ENCODE peak calls at places on chromosome 16, in nine cellular contexts. F is Peyer's patch, K is transverse colon, E is right lobe of liver, I is H1, V is adrenal gland, Y is breast epithelium, M is HCT116, Q is heart left ventricle. X is an unnamed sample. For H3K36me3, the result is how much of the 10 kb centered on the place peaks cover.

GRCh38 chr16:46711106-46711769 is 21.8 kb downstream of the ORC6 start:
- DNase-seq in E (peak), K (peak), F (no peak), I (no peak), V (peak), Y (no peak), Q (peak), M (no peak), X (peak)

GRCh38 chr16:84502581-84502980 is 1.9 kb downstream of the MEAK7 start:
- DNase-seq in E (no peak), I (no peak), K (no peak), M (no peak), Q (peak), V (no peak), Y (no peak), F (no peak), X (no peak)

GRCh38 chr16:3751878-3752277 is 34.6 kb upstream of the TRAP1 start:
- DNase-seq in V (no peak), F (no peak), Y (no peak), E (no peak), Q (no peak), I (no peak), M (no peak), K (no peak), X (no peak)

GRCh38 chr16:28033870-28034269 is 29.6 kb downstream of the GSG1L start:
- DNase-seq in Q (no peak), E (no peak), M (no peak), V (no peak), I (no peak), Y (no peak), F (no peak), K (no peak), X (no peak)

GRCh38 chr16:21036471-21036870 is 114.2 kb downstream of the DNAH3 start:
- DNase-seq in F (no peak), M (no peak), Y (no peak), E (no peak), V (no peak), I (no peak), K (no peak), Q (no peak), X (no peak)

GRCh38 chr16:86733526-86734254 is 155.3 kb downstream of the FOXL1 start:
- DNase-seq in I (no peak), F (no peak), V (no peak), K (no peak), Y (no peak), M (no peak), E (no peak), Q (no peak), X (no peak)

GRCh38 chr16:89326721-89327120 is 109.2 kb downstream of the ZNF778 start:
- DNase-seq in M (no peak), E (no peak), K (no peak), Q (no peak), F (peak), V (no peak), I (no peak), Y (no peak), X (no peak)

GRCh38 chr16:9441021-9441420 is 349.6 kb downstream of the HAPSTR1 start:
- DNase-seq in K (no peak), V (no peak), F (no peak), M (no peak), I (no peak), Y (no peak), E (no peak), Q (no peak), X (no peak)

GRCh38 chr16:8689686-8690085 is 15.3 kb downstream of the ABAT start:
- DNase-seq in E (no peak), M (no peak), K (no peak), Y (no peak), Q (no peak), F (no peak), V (no peak), I (no peak), X (no peak)

GRCh38 chr16:27048316-27048715 is 18.4 kb upstream of the C16orf82 start:
- DNase-seq in K (no peak), I (no peak), Y (no peak), V (no peak), M (no peak), F (no peak), Q (no peak), E (no peak), X (no peak)

GRCh38 chr16:82137819-82138177 is 32.2 kb downstream of the MPHOSPH6 start:
- DNase-seq in Q (no peak), E (no peak), M (no peak), K (no peak), Y (no peak), I (no peak), F (no peak), V (no peak), X (no peak)

GRCh38 chr16:75566889-75567255 is 693 bp downstream of the GABARAPL2 start:
- DNase-seq in Y (no peak), I (no peak), M (no peak), E (no peak), V (peak), Q (no peak), K (peak), F (no peak), X (peak)
- H3K36me3 ChIP-seq in Y (under half), I (under half), M (under half), E (under half), V (under half), Q (under half), K (under half), F (under half), X (under half)

GRCh38 chr16:72991645-72992044 is 56.3 kb downstream of the ZFHX3 start:
- DNase-seq in F (no peak), Q (no peak), K (no peak), V (no peak), I (no peak), Y (no peak), M (no peak), E (no peak), X (no peak)

GRCh38 chr16:72996291-72997062 is 51.5 kb downstream of the ZFHX3 start:
- DNase-seq in Y (no peak), Q (no peak), M (no peak), K (peak), E (no peak), F (no peak), V (no peak), I (no peak), X (no peak)

GRCh38 chr16:72992142-72992601 is 55.8 kb downstream of the ZFHX3 start:
- DNase-seq in E (no peak), Y (no peak), Q (peak), I (no peak), V (no peak), M (no peak), K (no peak), F (no peak), X (no peak)

GRCh38 chr16:72997141-72997542 is 50.8 kb downstream of the ZFHX3 start:
- DNase-seq in E (no peak), I (no peak), M (no peak), Q (no peak), Y (peak), F (no peak), V (no peak), K (no peak), X (no peak)

DNA sequence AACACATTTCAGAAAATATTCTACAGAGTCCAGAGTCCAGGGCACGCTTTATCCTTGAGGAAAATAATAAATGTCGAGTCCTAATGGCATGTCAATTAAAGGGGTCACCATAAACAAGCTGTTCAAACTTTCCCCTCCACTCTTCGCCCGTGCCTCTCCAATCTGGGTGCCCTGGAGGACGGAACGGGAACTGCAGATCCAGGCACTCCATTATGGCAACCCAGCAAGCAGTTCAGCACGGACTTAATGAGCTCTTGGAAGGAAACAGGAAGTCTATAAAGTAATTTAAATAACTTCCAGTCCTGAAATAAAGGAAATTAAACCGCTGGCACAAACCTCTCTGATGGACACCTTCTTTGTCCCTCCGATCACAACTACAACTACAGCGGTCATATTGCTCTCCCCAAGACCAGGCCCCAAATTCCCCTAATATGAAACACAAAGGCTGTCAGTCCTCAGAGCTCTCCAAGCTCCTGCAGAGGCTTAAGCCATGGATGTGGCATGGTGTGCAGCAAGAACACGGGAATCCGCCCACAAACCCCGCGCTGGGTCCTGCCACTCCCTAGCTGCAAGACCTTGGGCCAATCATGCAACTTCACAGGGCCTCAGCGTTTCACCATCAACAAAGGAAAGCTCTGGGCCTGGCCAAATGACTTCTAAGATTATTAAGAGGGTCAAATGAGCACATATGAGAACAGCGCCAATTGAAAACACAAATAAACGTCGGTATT is 52.6 kb downstream of the ZFHX3 start:
- DNase-seq in K (peak), E (no peak), Q (no peak), I (peak), M (no peak), F (no peak), V (no peak), Y (no peak), X (no peak)
- TF ChIP-seq CTCF in K (peak), E (peak), Q (peak), I (peak), M (peak), F (peak), V (peak), Y (no peak), X (no peak)

DNA sequence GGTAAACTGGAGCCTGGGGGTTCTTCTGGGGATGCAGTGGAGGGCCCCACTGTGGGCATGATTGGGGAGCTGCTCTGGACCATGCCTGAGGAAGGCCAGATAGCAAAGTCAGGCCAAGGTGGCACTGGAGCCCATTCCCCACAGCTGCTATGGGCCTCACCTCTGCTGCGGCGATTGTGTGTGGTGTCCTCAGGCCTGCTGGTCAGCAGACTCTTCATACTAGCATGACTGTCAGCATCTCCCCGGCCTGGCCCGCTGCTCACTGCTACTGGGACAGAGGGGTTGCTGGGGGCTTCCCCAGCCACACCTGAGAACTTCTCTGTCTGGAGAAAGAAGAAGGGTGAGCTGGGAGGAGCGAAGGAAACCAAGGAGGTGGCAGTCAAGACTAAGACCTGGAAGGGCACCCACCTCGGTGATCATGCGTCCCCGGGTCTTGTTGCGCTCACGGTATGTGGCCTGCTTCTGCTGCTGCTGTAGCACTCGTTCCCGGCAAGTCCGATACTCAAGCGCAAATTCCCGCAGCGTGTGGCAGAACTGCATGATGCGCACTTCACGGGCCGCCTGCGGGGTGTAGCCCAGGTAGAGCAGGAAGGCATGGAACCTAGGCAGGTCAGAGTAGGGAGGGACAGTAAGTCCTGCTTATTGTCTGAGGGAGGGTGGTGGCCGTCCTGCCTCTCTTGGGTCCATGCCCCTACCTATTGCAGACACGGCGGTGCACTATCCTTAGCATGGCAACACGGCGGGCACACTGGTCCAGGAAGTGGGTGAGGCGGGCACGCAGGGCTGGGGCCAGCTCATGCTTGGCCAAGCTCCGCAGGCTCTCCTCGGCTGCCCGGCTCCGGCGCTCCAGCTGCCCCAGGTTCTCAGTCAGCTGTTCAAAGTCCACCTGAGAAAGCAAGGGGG is 3.2 kb downstream of the TMEM208 start:
- DNase-seq in K (no peak), I (no peak), V (peak), Y (no peak), M (no peak), Q (peak), F (peak), E (no peak), X (no peak)
- TF ChIP-seq POLR2A in K (no peak), I (peak), V (no peak), Y (no peak), M (no peak), Q (no peak), F (no peak), E (no peak), X (no peak)

GRCh38 chr16:67565470-67566100 is 3.3 kb downstream of the CTCF start:
- DNase-seq in M (no peak), Y (no peak), I (no peak), K (no peak), E (no peak), V (no peak), Q (no peak), F (no peak), X (no peak)

GRCh38 chr16:67571981-67572431 is 9.7 kb downstream of the CTCF start:
- DNase-seq in K (no peak), M (no peak), I (no peak), E (no peak), F (no peak), Q (no peak), Y (no peak), V (no peak), X (no peak)

DNA sequence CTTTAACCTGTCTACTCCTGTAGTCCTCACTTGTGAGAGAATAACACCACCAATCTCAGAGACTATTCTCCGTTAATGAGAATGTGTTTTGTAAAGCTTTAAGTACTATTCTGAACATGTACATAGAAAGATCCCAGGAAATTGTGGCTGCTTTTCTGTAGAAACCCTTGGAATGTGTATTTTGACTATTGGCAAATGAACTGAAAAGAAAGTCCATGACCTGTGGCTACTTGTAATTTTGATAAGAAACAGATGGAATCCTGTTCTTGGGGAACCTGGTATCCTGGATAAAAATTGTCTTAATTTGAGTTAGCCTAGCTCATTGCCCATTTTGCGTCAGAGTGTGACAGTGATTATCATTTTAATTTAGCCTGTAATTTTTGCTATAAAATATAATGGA is 9.1 kb downstream of the CTCF start:
- DNase-seq in I (no peak), Y (no peak), F (no peak), E (no peak), M (no peak), K (no peak), V (no peak), Q (no peak), X (no peak)
- H3K36me3 ChIP-seq in I (under half), Y (under half), F (under half), E (under half), M (under half), K (under half), V (under half), Q (under half), X (under half)

DNA sequence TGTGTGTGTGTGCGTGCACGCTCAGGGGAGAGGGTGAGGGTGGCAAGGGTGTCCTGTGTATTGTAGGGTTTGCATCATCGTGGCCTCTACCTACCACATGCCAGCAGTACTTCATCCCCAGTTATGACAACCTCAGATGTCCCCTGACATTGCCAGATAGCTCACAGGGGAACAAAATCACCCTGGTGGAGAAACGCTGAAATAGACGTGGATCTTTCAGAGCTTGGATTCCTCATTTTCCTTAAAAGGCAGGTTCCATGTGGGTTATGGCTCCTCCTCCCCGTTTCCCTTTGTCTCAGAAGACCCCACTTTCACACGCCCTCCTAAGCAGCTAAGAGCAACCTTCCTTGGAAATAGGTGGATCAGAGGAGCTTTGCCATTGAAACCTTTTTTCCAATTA is 75.2 kb upstream of the IRX3 start:
- DNase-seq in Q (no peak), M (no peak), F (no peak), K (no peak), I (no peak), V (no peak), E (no peak), Y (no peak), X (no peak)
- TF ChIP-seq CTCF in Q (no peak), M (peak), F (no peak), K (no peak), I (no peak), V (no peak), E (no peak), Y (no peak), X (no peak)

GRCh38 chr16:19520861-19521331 is 1.0 kb downstream of the GDE1 start:
- DNase-seq in E (no peak), F (peak), M (no peak), Y (no peak), Q (no peak), I (no peak), K (peak), V (no peak), X (no peak)
- TF ChIP-seq POLR2A in E (no peak), F (peak), M (no peak), Y (no peak), Q (no peak), I (no peak), K (peak), V (no peak), X (no peak)

DNA sequence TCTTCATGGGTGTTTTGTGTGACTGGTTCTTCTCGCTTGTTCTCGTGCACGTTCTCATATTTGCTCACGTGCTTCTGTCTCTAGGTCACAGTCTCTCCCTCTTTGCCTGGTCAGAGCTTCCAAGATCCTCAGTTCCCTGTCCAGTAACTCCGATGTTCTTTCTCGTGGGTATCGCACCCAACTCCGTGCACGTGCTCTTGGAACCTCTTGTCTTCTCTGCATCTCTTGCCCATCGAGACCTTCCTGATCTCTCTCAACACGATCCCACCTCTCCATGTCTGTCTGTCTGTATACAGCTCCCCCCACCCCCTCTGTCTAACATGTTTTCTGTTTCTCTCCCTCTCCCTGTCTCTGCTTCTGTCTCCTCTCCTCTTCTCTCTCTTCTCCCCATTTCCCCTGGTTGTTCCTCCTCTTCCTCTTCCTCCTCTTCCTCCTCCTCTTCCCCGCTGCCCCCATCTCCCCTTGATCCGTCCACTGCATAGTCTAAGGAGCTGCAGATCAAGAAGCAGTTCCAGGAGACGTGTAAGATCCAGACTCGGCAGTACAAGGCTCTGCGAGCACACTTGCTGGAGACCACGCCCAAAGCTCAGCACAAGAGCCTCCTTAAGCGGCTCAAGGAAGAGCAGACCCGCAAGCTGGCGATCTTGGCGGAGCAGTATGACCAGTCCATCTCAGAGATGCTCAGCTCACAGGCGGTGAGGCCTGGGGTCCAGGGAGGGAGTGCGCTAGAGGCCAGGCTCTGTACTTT is 6.1 kb downstream of the HIRIP3 start:
- DNase-seq in K (peak), I (no peak), F (peak), Y (no peak), M (no peak), E (no peak), V (no peak), Q (no peak), X (no peak)
- H3K36me3 ChIP-seq in K (under half), I (under half), F (half or more), Y (under half), M (under half), E (under half), V (half or more), Q (half or more), X (under half)